ENCODE peak calls at places on chromosomes 3 and 15, in four cellular contexts. One of them, this sample, is unnamed.

GRCh38 chr3:42732196-42732828 is 29.7 kb upstream of the HHATL start:
- DNase-seq in AG04450: no peak
- DNase-seq in lung: no peak
- DNase-seq in HCT116: no peak
- DNase-seq in this sample: no peak

GRCh38 chr15:92839696-92840095 is 60.4 kb upstream of the CHD2 start:
- DNase-seq in HCT116: no peak
- DNase-seq in AG04450: no peak
- DNase-seq in lung: no peak
- DNase-seq in this sample: no peak

GRCh38 chr3:4994823-4995499 is 15.7 kb downstream of the BHLHE40 start:
- DNase-seq in AG04450: no peak
- DNase-seq in HCT116: peak
- DNase-seq in lung: no peak
- DNase-seq in this sample: peak

GRCh38 chr3:84487296-84487695 is 471.5 kb upstream of the CADM2 start:
- DNase-seq in HCT116: no peak
- DNase-seq in lung: no peak
- DNase-seq in AG04450: no peak
- DNase-seq in this sample: no peak

GRCh38 chr3:66452247-66453040 is 48.4 kb downstream of the LRIG1 start:
- DNase-seq in HCT116: no peak
- DNase-seq in lung: no peak
- DNase-seq in AG04450: no peak
- DNase-seq in this sample: no peak

GRCh38 chr3:124248471-124249028 is 256.6 kb upstream of the ROPN1 start:
- DNase-seq in lung: no peak
- DNase-seq in HCT116: no peak
- DNase-seq in AG04450: peak
- DNase-seq in this sample: peak

GRCh38 chr15:83498374-83498773 is 51.2 kb downstream of the SH3GL3 start:
- DNase-seq in AG04450: no peak
- DNase-seq in HCT116: no peak
- DNase-seq in lung: no peak
- DNase-seq in this sample: no peak

GRCh38 chr3:46897031-46897430 is 19.5 kb downstream of the PTH1R start:
- DNase-seq in AG04450: no peak
- DNase-seq in lung: no peak
- DNase-seq in HCT116: no peak
- DNase-seq in this sample: no peak

GRCh38 chr3:190983875-190984274 is 121.4 kb upstream of the GMNC start:
- DNase-seq in HCT116: no peak
- DNase-seq in AG04450: no peak
- DNase-seq in lung: no peak
- DNase-seq in this sample: no peak

GRCh38 chr3:190531406-190531805 is 17.5 kb downstream of the IL1RAP start:
- DNase-seq in HCT116: no peak
- DNase-seq in AG04450: no peak
- DNase-seq in lung: no peak
- DNase-seq in this sample: no peak

GRCh38 chr15:39896837-39897236 is 23.2 kb downstream of the GPR176 start:
- DNase-seq in AG04450: no peak
- DNase-seq in HCT116: no peak
- DNase-seq in lung: no peak
- DNase-seq in this sample: no peak

GRCh38 chr15:58561321-58561720 is 129.5 kb downstream of the LIPC start:
- DNase-seq in HCT116: no peak
- DNase-seq in AG04450: no peak
- DNase-seq in lung: no peak
- DNase-seq in this sample: no peak

GRCh38 chr3:31086698-31087097 is 192.2 kb upstream of the GADL1 start:
- DNase-seq in lung: peak
- DNase-seq in HCT116: no peak
- DNase-seq in AG04450: no peak
- DNase-seq in this sample: no peak

GRCh38 chr3:119841808-119842471 is 60.0 kb downstream of the NR1I2 start:
- DNase-seq in lung: no peak
- DNase-seq in AG04450: no peak
- DNase-seq in HCT116: no peak
- DNase-seq in this sample: no peak

GRCh38 chr3:49424816-49425215 is 2.5 kb upstream of the AMT start:
- DNase-seq in lung: no peak
- DNase-seq in HCT116: no peak
- DNase-seq in AG04450: no peak
- DNase-seq in this sample: no peak

GRCh38 chr3:49417516-49418120 is 4.7 kb downstream of the AMT start:
- DNase-seq in lung: no peak
- DNase-seq in AG04450: no peak
- DNase-seq in HCT116: no peak
- DNase-seq in this sample: no peak

GRCh38 chr3:49421890-49422378 is 339 bp downstream of the AMT start:
- DNase-seq in HCT116: no peak
- DNase-seq in lung: no peak
- DNase-seq in AG04450: no peak
- DNase-seq in this sample: no peak

GRCh38 chr3:49427581-49427980 is 1.5 kb downstream of the NICN1 start:
- DNase-seq in HCT116: no peak
- DNase-seq in AG04450: no peak
- DNase-seq in lung: no peak
- DNase-seq in this sample: no peak

GRCh38 chr3:49422379-49423248 is at the start of gene AMT:
- DNase-seq in AG04450: no peak
- DNase-seq in HCT116: no peak
- DNase-seq in lung: peak
- DNase-seq in this sample: no peak
- H3K4me3 ChIP-seq in AG04450: no peak
- H3K4me3 ChIP-seq in HCT116: no peak
- H3K4me3 ChIP-seq in lung: no peak
- H3K4me3 ChIP-seq in this sample: no peak

DNA sequence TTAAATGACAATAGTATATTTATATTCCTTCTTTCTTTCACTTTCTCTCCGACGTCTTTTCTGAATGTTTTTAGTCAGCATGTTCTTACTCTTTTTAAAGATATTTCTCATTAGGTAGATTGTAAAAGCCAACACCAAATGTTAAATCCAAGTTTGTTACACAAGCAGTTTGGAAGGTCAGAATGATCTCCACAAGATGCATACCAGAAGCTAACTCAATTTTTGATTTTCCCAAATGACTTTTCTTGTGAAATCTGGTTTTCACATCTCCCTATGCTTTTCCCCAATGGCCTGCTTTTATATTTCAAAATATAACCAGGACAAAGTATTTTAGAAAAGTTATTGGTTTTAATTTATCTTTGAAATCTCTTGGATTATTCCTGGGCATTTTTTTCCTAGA is 49.7 kb upstream of the TPRG1 start:
- DNase-seq in AG04450: no peak
- DNase-seq in lung: no peak
- DNase-seq in HCT116: no peak
- DNase-seq in this sample: no peak
- H3K4me3 ChIP-seq in AG04450: no peak
- H3K4me3 ChIP-seq in lung: no peak
- H3K4me3 ChIP-seq in HCT116: no peak
- H3K4me3 ChIP-seq in this sample: no peak

GRCh38 chr3:72744330-72744729 is 103.9 kb downstream of the SHQ1 start:
- DNase-seq in HCT116: no peak
- DNase-seq in lung: no peak
- DNase-seq in AG04450: no peak
- DNase-seq in this sample: no peak

GRCh38 chr3:72745146-72745976 is 102.9 kb downstream of the SHQ1 start:
- DNase-seq in HCT116: no peak
- DNase-seq in AG04450: no peak
- DNase-seq in lung: no peak
- DNase-seq in this sample: no peak

GRCh38 chr3:72738752-72739520 is 109.3 kb downstream of the SHQ1 start:
- DNase-seq in HCT116: no peak
- DNase-seq in lung: peak
- DNase-seq in AG04450: no peak
- DNase-seq in this sample: peak

GRCh38 chr3:72739521-72740466 is 108.5 kb downstream of the SHQ1 start:
- DNase-seq in lung: no peak
- DNase-seq in AG04450: no peak
- DNase-seq in HCT116: no peak
- DNase-seq in this sample: peak
- H3K4me3 ChIP-seq in lung: no peak
- H3K4me3 ChIP-seq in AG04450: no peak
- H3K4me3 ChIP-seq in HCT116: no peak
- H3K4me3 ChIP-seq in this sample: no peak

GRCh38 chr15:35118987-35119386 is 33.9 kb upstream of the NANOGP8 start:
- DNase-seq in AG04450: no peak
- DNase-seq in lung: no peak
- DNase-seq in HCT116: no peak
- DNase-seq in this sample: no peak
- H3K4me3 ChIP-seq in AG04450: no peak
- H3K4me3 ChIP-seq in lung: no peak
- H3K4me3 ChIP-seq in HCT116: no peak
- H3K4me3 ChIP-seq in this sample: no peak

GRCh38 chr15:98809273-98809672 is 160.9 kb downstream of the IGF1R start:
- DNase-seq in AG04450: no peak
- DNase-seq in lung: no peak
- DNase-seq in HCT116: no peak
- DNase-seq in this sample: peak

GRCh38 chr15:98815207-98815606 is 166.9 kb downstream of the IGF1R start:
- DNase-seq in AG04450: no peak
- DNase-seq in lung: no peak
- DNase-seq in HCT116: no peak
- DNase-seq in this sample: no peak

GRCh38 chr15:98813956-98814355 is 165.6 kb downstream of the IGF1R start:
- DNase-seq in AG04450: peak
- DNase-seq in lung: no peak
- DNase-seq in HCT116: no peak
- DNase-seq in this sample: no peak

GRCh38 chr15:98817745-98818144 is 169.4 kb downstream of the IGF1R start:
- DNase-seq in HCT116: no peak
- DNase-seq in AG04450: no peak
- DNase-seq in lung: no peak
- DNase-seq in this sample: no peak

DNA sequence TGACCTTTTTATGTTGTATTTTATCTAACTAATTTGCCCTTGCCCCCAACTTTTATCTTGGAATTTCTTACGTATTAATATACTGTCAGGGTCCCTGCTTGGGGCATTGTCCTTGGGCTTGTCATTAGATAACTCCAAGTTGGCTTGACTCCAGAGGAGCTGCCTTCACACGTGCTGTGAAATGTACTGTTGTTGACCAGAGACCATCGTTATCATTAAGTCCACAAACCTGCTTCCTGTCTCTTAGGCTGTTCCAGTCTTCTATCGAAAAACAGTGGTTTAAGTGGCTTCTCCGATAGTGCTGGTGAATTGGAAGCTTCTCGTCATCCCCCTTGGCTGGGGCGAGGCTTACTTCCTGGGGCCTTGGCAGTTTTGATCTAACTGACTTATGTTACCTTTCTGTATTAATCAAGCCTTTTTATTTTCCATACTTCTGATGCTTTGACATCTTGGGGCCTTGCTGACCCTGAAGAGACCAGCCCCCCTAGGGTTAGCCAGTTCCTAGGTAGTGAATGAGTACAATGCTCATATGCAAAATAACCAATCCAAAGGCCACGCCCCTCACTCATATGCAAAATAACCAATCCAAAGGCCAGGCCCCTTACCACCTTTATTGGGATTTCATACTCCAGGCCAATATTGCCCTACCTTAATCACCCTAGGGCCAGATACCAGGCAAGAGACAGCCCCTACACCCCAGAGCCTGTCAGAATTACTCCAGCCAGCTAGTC is 164.5 kb downstream of the IGF1R start:
- DNase-seq in HCT116: no peak
- DNase-seq in lung: no peak
- DNase-seq in AG04450: no peak
- DNase-seq in this sample: no peak
- H3K4me3 ChIP-seq in HCT116: no peak
- H3K4me3 ChIP-seq in lung: no peak
- H3K4me3 ChIP-seq in AG04450: no peak
- H3K4me3 ChIP-seq in this sample: no peak

GRCh38 chr3:177193706-177194268 is 3.5 kb downstream of the TBL1XR1 start:
- DNase-seq in AG04450: no peak
- DNase-seq in HCT116: no peak
- DNase-seq in lung: no peak
- DNase-seq in this sample: no peak
- H3K4me3 ChIP-seq in AG04450: peak
- H3K4me3 ChIP-seq in HCT116: no peak
- H3K4me3 ChIP-seq in lung: no peak
- H3K4me3 ChIP-seq in this sample: peak

This sample was measured in MG63.